ENCODE peak calls at places on chromosomes 5 and 9, in nine cellular contexts. F is IMR-90; X is tibial artery; A is cardiac muscle cell; L is stomach; S is CD8-positive, alpha-beta memory T cell; R is upper lobe of right lung; I is prostate gland; U is GM23338. Y is an unnamed sample.
A peak's percentile ranks its signal among the peaks of the same experiment; 100 is the strongest.

GRCh38 chr5:52961238-52961637 is 27.9 kb upstream of the ITGA2 start:
- DNase-seq in L (no peak), R (no peak), A (peak; percentile 52), S (no peak), I (peak; percentile 45), U (no peak), F (no peak), X (no peak), Y (no peak)

GRCh38 chr9:107710988-107711387 is 221.4 kb upstream of the KLF4 start:
- DNase-seq in I (no peak), R (no peak), L (no peak), A (no peak), F (no peak), S (no peak), U (no peak), X (no peak), Y (no peak)

GRCh38 chr5:136032564-136032963 is 3.8 kb downstream of the TGFBI start:
- DNase-seq in U (no peak), F (peak; percentile 86), A (peak; percentile 88), S (no peak), R (peak; percentile 4), L (no peak), X (peak; percentile 66), I (no peak), Y (no peak)

GRCh38 chr9:129867138-129868032 is 32.1 kb downstream of the USP20 start:
- DNase-seq in X (no peak), A (no peak), R (no peak), I (no peak), L (no peak), U (peak; percentile 42), S (no peak), F (no peak), Y (no peak)

GRCh38 chr5:142830241-142831018 is 60.3 kb downstream of the ARHGAP26 start:
- DNase-seq in A (peak; percentile 46), L (no peak), I (no peak), X (no peak), U (no peak), F (peak; percentile 87), R (no peak), S (no peak), Y (no peak)

GRCh38 chr5:50967388-50968039 is 301.1 kb downstream of the PARP8 start:
- DNase-seq in L (peak; percentile 61), F (no peak), I (peak; percentile 7), S (no peak), A (no peak), X (no peak), U (peak; percentile 65), R (no peak), Y (peak; percentile 25)

GRCh38 chr9:79812099-79812498 is 240.3 kb downstream of the TLE4 start:
- DNase-seq in S (no peak), A (no peak), U (no peak), L (no peak), R (no peak), F (no peak), X (no peak), I (no peak), Y (no peak)

GRCh38 chr5:58044166-58044565 is 415.7 kb downstream of the PLK2 start:
- DNase-seq in R (no peak), L (no peak), F (no peak), X (no peak), S (no peak), I (no peak), A (no peak), U (no peak), Y (no peak)

GRCh38 chr5:147939431-147940114 is 33.2 kb upstream of the C5orf46 start:
- DNase-seq in U (no peak), A (no peak), S (no peak), F (no peak), R (peak; percentile 62), L (no peak), I (no peak), X (no peak), Y (no peak)

GRCh38 chr5:180153991-180154390 is 55.0 kb downstream of the RASGEF1C start:
- DNase-seq in X (no peak), U (no peak), A (no peak), F (no peak), L (peak; percentile 5), I (no peak), R (no peak), S (no peak), Y (no peak)

GRCh38 chr5:169723103-169723831 is 86.2 kb downstream of the DOCK2 start:
- DNase-seq in S (no peak), F (no peak), X (no peak), U (no peak), R (no peak), L (no peak), I (no peak), A (no peak), Y (no peak)

GRCh38 chr5:98214240-98215051 is 559.0 kb upstream of the RGMB start:
- DNase-seq in I (no peak), F (peak; percentile 45), A (peak; percentile 25), X (no peak), S (no peak), L (no peak), U (no peak), R (no peak), Y (no peak)

GRCh38 chr5:151200913-151201445 is 22.9 kb downstream of the CCDC69 start:
- DNase-seq in X (no peak), L (no peak), A (no peak), F (no peak), U (no peak), R (no peak), S (no peak), I (no peak), Y (peak; percentile 9)

GRCh38 chr5:180377556-180378197 is 24.5 kb upstream of the GFPT2 start:
- DNase-seq in F (no peak), U (no peak), R (no peak), X (no peak), S (no peak), I (no peak), L (no peak), A (no peak), Y (no peak)

GRCh38 chr9:130606887-130607582 is 27.7 kb downstream of the FUBP3 start:
- DNase-seq in R (no peak), X (no peak), F (peak; percentile 25), I (no peak), U (no peak), S (no peak), L (no peak), A (peak; percentile 21), Y (no peak)

GRCh38 chr9:137433916-137434431 is 7.2 kb downstream of the ENTPD8 start:
- DNase-seq in X (no peak), F (no peak), S (no peak), R (peak; percentile 62), I (no peak), U (no peak), L (no peak), A (no peak), Y (no peak)

GRCh38 chr5:160311491-160312138 is 749 bp downstream of the CCNJL start:
- DNase-seq in X (peak; percentile 24), F (no peak), R (peak; percentile 82), S (no peak), L (no peak), I (no peak), A (peak; percentile 13), U (peak; percentile 48), Y (peak; percentile 60)
- H3K27ac ChIP-seq in X (no peak overlapping the region), F (no peak overlapping the region), R (peak overlapping the region; percentile 81), S (no peak overlapping the region), L (peak overlapping the region; percentile 44), I (peak overlapping the region; percentile 23), A (peak overlapping the region; percentile 38), U (no peak overlapping the region), Y (peak overlapping the region; percentile 73)

GRCh38 chr5:171954721-171955120 is 51.7 kb downstream of the FBXW11 start:
- DNase-seq in A (peak; percentile 45), S (no peak), L (no peak), U (no peak), I (no peak), X (no peak), R (no peak), F (peak; percentile 73), Y (no peak)
- H3K4me1 ChIP-seq in A (peaks cover 52% of the 10 kb centered on the region), S (peaks cover 38% of the 10 kb centered on the region), L (peaks cover 71% of the 10 kb centered on the region), U (peaks cover 53% of the 10 kb centered on the region), I (peaks cover 10% of the 10 kb centered on the region), X (no peaks in the 10 kb centered on the region), R (peaks cover 53% of the 10 kb centered on the region), F (peaks cover 22% of the 10 kb centered on the region), Y (peaks cover 73% of the 10 kb centered on the region)

GRCh38 chr5:133117930-133118445 is 66.2 kb downstream of the HSPA4 start:
- DNase-seq in I (no peak), L (no peak), A (no peak), S (no peak), F (no peak), U (no peak), R (no peak), X (no peak), Y (no peak)
- H3K27ac ChIP-seq in I (no peak overlapping the region), L (no peak overlapping the region), A (no peak overlapping the region), S (no peak overlapping the region), F (no peak overlapping the region), U (no peak overlapping the region), R (no peak overlapping the region), X (no peak overlapping the region), Y (no peak overlapping the region)

GRCh38 chr9:85727500-85727899 is 14.3 kb downstream of the AGTPBP1 start:
- DNase-seq in X (no peak), L (no peak), R (no peak), U (no peak), A (peak; percentile 44), S (no peak), I (no peak), F (no peak), Y (no peak)
- H3K4me1 ChIP-seq in X (no peaks in the 10 kb centered on the region), L (peaks cover 18% of the 10 kb centered on the region), R (peaks cover 15% of the 10 kb centered on the region), U (peaks cover 21% of the 10 kb centered on the region), A (no peaks in the 10 kb centered on the region), S (peaks cover 46% of the 10 kb centered on the region), I (no peaks in the 10 kb centered on the region), F (no peaks in the 10 kb centered on the region), Y (no peaks in the 10 kb centered on the region)

DNA sequence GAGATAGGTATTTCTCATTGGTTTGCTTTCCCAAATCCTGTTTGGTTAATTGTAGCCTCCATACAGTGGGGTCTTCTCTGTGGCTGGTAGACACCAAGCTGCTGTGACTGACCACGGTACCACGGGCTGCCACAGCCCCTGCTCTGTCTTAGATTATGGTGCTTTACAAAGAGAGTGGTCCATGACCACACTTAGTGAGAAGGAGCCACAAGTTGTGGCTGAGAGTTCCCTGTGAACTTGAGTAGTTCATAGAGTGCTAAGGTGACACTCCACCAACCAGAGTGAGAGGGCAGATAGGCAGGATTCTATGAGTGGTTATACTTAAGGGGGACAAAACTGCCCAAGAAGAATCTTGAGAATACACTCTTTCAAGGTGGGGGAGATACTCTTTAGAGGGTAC is 25.8 kb upstream of the ZBTB34 start:
- DNase-seq in F (no peak), R (no peak), I (no peak), S (no peak), A (no peak), U (no peak), L (no peak), X (no peak), Y (no peak)
- H3K27ac ChIP-seq in F (no peak overlapping the region), R (no peak overlapping the region), I (no peak overlapping the region), S (no peak overlapping the region), A (no peak overlapping the region), U (no peak overlapping the region), L (no peak overlapping the region), X (no peak overlapping the region), Y (no peak overlapping the region)

DNA sequence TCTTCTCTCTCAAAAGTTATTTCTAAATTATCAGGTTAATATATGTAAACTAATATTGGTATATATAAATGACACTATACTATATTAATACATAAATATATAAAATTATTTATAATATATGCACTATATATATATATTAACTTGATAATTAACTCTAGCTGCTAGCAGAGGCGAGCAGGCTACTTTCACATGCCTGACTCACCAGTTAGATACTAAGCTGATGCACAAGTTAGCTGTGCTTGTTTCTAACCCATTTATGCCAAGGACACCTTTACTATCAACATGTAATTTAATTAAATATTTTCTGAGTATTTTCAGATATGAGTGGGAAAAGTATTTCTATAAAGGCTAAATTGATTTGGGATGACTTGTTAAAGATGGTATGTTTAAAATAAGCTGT is 70.1 kb downstream of the TRIO start:
- DNase-seq in I (no peak), S (no peak), A (no peak), U (no peak), F (peak; percentile 46), R (no peak), L (no peak), X (no peak), Y (no peak)
- H3K4me1 ChIP-seq in I (peaks cover 8% of the 10 kb centered on the region), S (no peaks in the 10 kb centered on the region), A (peaks cover 26% of the 10 kb centered on the region), U (peaks cover 64% of the 10 kb centered on the region), F (peaks cover 49% of the 10 kb centered on the region), R (peaks cover 50% of the 10 kb centered on the region), L (peaks cover 74% of the 10 kb centered on the region), X (no peaks in the 10 kb centered on the region), Y (peaks cover 18% of the 10 kb centered on the region)